ENCODE peak calls at places on chromosomes 6 and 20, in four cellular contexts. C is H1, A is H9, U is mesendoderm. V is an unnamed sample.

GRCh38 chr6:166221040-166221439 is 53.4 kb upstream of the TBXT start:
- DNase-seq in C (no peak), A (no peak), U (no peak), V (no peak)

GRCh38 chr20:46151936-46152335 is 33.8 kb downstream of the CD40 start:
- DNase-seq in C (peak), A (peak), U (peak), V (no peak)

GRCh38 chr6:153705429-153705828 is 333.6 kb upstream of the OPRM1 start:
- DNase-seq in C (no peak), A (no peak), U (no peak), V (no peak)

GRCh38 chr6:129901910-129902309 is 40.8 kb upstream of the TMEM244 start:
- DNase-seq in C (no peak), A (no peak), U (no peak), V (peak)

GRCh38 chr20:34045294-34045693 is 51.6 kb downstream of the RALY start:
- DNase-seq in C (no peak), A (no peak), U (no peak), V (peak)

GRCh38 chr6:71203211-71203610 is 85.4 kb upstream of the OGFRL1 start:
- DNase-seq in C (no peak), A (no peak), U (no peak), V (no peak)

GRCh38 chr20:25023316-25023715 is 30.8 kb upstream of the APMAP start:
- DNase-seq in C (no peak), A (no peak), U (no peak), V (no peak)

GRCh38 chr20:23265226-23265625 is 85.4 kb upstream of the NXT1 start:
- DNase-seq in C (no peak), A (no peak), U (no peak), V (peak)

GRCh38 chr20:59850018-59850641 is 83.3 kb downstream of the SYCP2 start:
- DNase-seq in C (no peak), A (no peak), U (peak), V (peak)

GRCh38 chr6:37693079-37693478 is 4.6 kb downstream of the MDGA1 start:
- DNase-seq in C (no peak), A (no peak), U (no peak), V (no peak)
- H4K5ac ChIP-seq in C (no peak), A (no peak), U (no peak), V (no peak)

DNA sequence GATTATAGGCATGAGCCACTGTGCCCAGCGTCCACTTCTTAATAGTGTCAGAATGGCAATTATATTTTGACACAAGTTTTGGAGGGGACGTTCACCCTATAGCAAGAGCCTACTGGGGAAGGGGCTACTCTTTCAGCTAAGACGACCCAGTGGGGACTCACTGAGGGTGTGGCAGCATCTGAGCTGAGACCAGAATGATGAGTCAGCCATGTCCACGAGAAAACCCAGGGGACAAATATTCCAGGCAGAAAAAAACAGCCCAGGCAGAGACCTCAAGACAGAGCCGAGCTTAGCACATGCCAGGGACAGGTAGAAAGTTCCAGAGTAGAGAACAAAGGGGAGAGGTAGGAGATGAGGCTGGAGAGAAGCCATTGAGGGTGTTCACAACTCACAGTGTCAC is 11.1 kb downstream of the CNBD2 start:
- DNase-seq in C (no peak), A (no peak), U (no peak), V (no peak)
- H4K5ac ChIP-seq in C (no peak), A (no peak), U (no peak), V (no peak)

GRCh38 chr6:28969129-28969528 is 36.0 kb downstream of the ZNF311 start:
- DNase-seq in C (peak), A (peak), U (peak), V (no peak)

GRCh38 chr6:28965706-28966105 is 39.4 kb downstream of the ZNF311 start:
- DNase-seq in C (no peak), A (no peak), U (no peak), V (no peak)

GRCh38 chr6:28968476-28968875 is 36.6 kb downstream of the ZNF311 start:
- DNase-seq in C (no peak), A (no peak), U (no peak), V (no peak)
- H4K5ac ChIP-seq in C (no peak), A (no peak), U (no peak), V (no peak)

DNA sequence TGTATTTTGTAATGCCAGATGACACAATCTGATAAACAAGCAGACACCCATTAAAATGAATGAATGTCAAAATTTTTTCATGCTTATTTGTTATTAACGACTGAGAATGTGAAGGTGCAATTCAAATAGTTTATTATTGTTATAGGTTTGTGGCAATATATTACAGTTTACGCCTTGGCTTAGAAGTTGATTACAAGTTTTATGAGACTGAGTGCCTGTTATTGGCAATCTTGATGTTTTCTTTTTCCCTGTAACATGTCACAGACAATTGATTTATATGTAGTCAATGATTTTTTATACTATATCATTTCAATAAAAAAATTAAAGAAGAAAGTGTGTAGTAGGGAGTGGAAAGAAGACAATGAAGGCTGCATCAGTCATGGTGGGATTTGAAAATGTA is 144.1 kb upstream of the EEF1E1 start:
- DNase-seq in C (no peak), A (no peak), U (no peak), V (no peak)
- H4K5ac ChIP-seq in C (no peak), A (no peak), U (no peak), V (no peak)

GRCh38 chr20:53338716-53339115 is 254.9 kb downstream of the ZNF217 start:
- DNase-seq in C (no peak), A (no peak), U (no peak), V (no peak)

GRCh38 chr20:53337419-53338101 is 256.1 kb downstream of the ZNF217 start:
- DNase-seq in C (no peak), A (no peak), U (no peak), V (no peak)

GRCh38 chr20:53336892-53337291 is 256.7 kb downstream of the ZNF217 start:
- DNase-seq in C (no peak), A (no peak), U (no peak), V (no peak)

GRCh38 chr20:53334861-53335260 is 258.8 kb downstream of the ZNF217 start:
- DNase-seq in C (no peak), A (no peak), U (no peak), V (no peak)

DNA sequence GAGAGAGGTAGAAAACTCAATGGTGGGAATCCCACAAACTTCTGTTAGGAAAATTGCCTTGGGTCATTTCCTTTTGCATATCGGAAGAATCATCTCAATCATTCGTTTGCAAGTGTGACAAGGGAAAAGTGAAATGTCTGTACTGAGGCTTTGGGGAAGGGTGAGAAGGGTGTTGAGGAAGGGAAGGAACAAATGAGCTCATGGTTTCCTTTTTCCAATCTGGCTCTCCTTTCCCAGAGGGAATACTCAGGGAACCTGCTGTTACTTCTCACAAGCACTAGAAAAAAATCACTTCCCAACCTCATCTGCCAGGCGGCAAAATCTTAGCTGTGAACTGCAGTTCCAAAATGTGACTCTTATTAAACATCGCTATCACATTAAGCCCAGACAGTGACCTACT is 258.1 kb downstream of the ZNF217 start:
- DNase-seq in C (no peak), A (no peak), U (peak), V (no peak)
- H4K5ac ChIP-seq in C (no peak), A (no peak), U (no peak), V (no peak)

DNA sequence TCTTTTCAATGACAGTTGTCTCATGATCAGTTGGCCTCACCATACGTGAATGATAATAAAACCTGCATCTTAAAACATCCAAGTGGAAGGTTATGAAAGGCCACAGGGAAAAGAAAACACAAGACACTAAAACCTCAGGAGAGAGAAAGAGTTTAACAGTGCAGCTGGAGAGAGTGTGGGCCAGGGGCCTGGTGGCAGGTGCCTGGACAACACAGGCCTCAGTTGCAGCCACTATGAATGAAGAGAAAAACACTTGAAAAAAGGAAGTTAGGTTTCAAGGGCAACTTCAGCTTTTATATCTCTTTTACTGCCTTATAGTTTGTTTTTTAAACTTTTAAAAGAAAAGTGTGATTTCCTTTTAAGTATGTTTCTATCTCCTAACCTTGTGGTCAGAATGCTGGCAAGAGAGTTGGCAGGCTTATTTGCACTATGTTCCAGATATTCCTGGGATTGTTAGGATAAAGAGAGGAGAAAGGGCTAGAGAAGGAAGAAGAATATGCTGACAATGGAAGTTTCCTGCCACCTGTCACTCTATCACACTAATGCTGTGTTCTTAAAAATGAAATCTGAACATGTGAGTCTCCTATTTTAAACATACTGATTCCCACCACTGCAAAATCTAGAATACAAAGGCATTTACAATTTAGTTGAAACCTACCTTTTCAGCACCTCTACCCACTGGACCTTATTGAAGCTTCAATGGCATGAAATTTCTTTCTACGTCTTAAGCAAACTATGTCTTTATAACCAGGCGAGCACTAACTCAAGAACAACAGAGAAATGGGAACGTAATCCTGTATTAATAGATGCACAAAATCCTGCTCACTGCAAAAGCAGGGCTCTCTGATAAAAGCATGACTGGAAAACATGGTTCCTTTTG is 222.4 kb downstream of the CD83 start:
- DNase-seq in C (no peak), A (no peak), U (no peak), V (no peak)
- H4K5ac ChIP-seq in C (no peak), A (no peak), U (no peak), V (no peak)

DNA sequence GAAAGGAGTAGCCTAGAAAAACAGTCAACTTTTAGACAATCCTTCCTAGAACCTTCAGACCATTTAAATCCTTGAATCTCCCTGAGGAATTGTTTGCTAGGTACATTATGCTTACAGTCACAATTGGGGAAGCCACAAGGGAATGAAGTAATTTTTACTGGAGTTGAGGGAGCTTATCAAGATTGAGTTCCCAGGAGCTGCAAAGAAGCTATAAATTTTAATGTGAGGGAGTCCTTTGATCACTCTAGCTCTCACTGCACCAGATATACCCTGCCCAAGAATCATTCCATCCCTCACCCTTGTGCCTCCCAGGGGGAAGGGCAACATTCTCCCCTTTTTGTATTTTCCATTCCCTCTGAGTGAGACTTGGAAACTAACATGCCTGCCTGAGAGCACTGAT is 12.3 kb upstream of the ZNF165 start:
- DNase-seq in C (no peak), A (no peak), U (no peak), V (no peak)
- H4K5ac ChIP-seq in C (no peak), A (no peak), U (no peak), V (no peak)

GRCh38 chr6:13505345-13505734 is 17.9 kb upstream of the GFOD1 start:
- DNase-seq in C (no peak), A (no peak), U (no peak), V (no peak)
- H4K5ac ChIP-seq in C (no peak), A (no peak), U (no peak), V (no peak)

GRCh38 chr6:4309540-4309939 is 174.2 kb upstream of the ECI2 start:
- DNase-seq in C (no peak), A (no peak), U (no peak), V (no peak)

GRCh38 chr6:4308354-4308753 is 173.0 kb upstream of the ECI2 start:
- DNase-seq in C (no peak), A (no peak), U (no peak), V (peak)

GRCh38 chr6:4314201-4314707 is 178.9 kb upstream of the ECI2 start:
- DNase-seq in C (no peak), A (no peak), U (no peak), V (no peak)

GRCh38 chr6:4313044-4313686 is 177.8 kb upstream of the ECI2 start:
- DNase-seq in C (no peak), A (peak), U (peak), V (peak)

GRCh38 chr6:4311976-4312860 is 176.8 kb upstream of the ECI2 start:
- DNase-seq in C (no peak), A (no peak), U (no peak), V (no peak)
- H4K5ac ChIP-seq in C (no peak), A (no peak), U (no peak), V (no peak)